ENCODE peak calls at places on chromosomes 13 and 19, in seven cellular contexts. X is BJ, C is pancreas, B is mammary epithelial cell, S is uterus, T is choroid plexus epithelial cell, E is lower lobe of right lung. G is an unnamed sample.

GRCh38 chr19:56111601-56112312 is 9.3 kb downstream of the ZNF787 start:
- DNase-seq in S (no peak), B (no peak), T (no peak), X (no peak), C (peak; percentile 43), E (peak; percentile 84), G (no peak)

GRCh38 chr13:45744979-45745378 is 42.9 kb downstream of the CBY2 start:
- DNase-seq in C (no peak), B (no peak), S (no peak), E (no peak), X (no peak), T (no peak), G (no peak)

GRCh38 chr19:35977446-35978222 is 17.4 kb upstream of the SDHAF1 start:
- DNase-seq in E (no peak), T (no peak), X (no peak), B (no peak), C (no peak), S (no peak), G (no peak)

GRCh38 chr13:45696610-45697226 is 5.4 kb upstream of the CBY2 start:
- DNase-seq in E (no peak), T (peak; percentile 4), X (no peak), B (peak; percentile 34), S (no peak), C (no peak), G (no peak)

GRCh38 chr19:35963514-35963913 is 27.3 kb downstream of the LRFN3 start:
- DNase-seq in E (no peak), T (peak; percentile 76), C (peak; percentile 42), S (no peak), B (peak; percentile 39), X (no peak), G (peak; percentile 62)

GRCh38 chr19:51101171-51101865 is 6.9 kb downstream of the CTU1 start:
- DNase-seq in T (no peak), S (no peak), B (no peak), C (no peak), X (no peak), E (no peak), G (no peak)

GRCh38 chr19:4064073-4064550 is 2.6 kb downstream of the ZBTB7A start:
- DNase-seq in T (peak; percentile 52), C (peak; percentile 59), S (no peak), E (peak; percentile 54), X (no peak), B (no peak), G (no peak)

GRCh38 chr19:55528030-55528801 is 8.7 kb downstream of the SBK2 start:
- DNase-seq in E (no peak), B (no peak), X (no peak), S (no peak), T (peak; percentile 50), C (no peak), G (no peak)

GRCh38 chr19:41784337-41785239 is 11.8 kb upstream of the CEACAM3 start:
- DNase-seq in C (no peak), X (no peak), E (no peak), B (no peak), S (no peak), T (no peak), G (no peak)

GRCh38 chr13:99981115-99982020 is at the start of gene ZIC2:
- DNase-seq in E (no peak), C (no peak), B (peak; percentile 60), S (no peak), T (peak; percentile 94), X (no peak), G (no peak)

GRCh38 chr13:39952244-39953233 is 297.1 kb downstream of the COG6 start:
- DNase-seq in C (no peak), E (no peak), S (no peak), X (peak; percentile 37), T (peak; percentile 87), B (no peak), G (peak; percentile 77)

GRCh38 chr19:51163257-51163656 is 21.2 kb downstream of the SIGLEC7 start:
- DNase-seq in X (no peak), B (peak; percentile 9), E (no peak), S (no peak), T (no peak), C (no peak), G (no peak)

GRCh38 chr19:19659646-19660245 is 3.7 kb downstream of the ATP13A1 start:
- DNase-seq in X (no peak), E (peak; percentile 28), S (no peak), T (no peak), B (no peak), C (no peak), G (no peak)

GRCh38 chr13:112664501-112665203 is 25.2 kb upstream of the ATP11A start:
- DNase-seq in C (no peak), S (no peak), T (peak; percentile 54), E (peak; percentile 36), B (peak; percentile 34), X (no peak), G (no peak)

GRCh38 chr19:18397242-18398202 is at the start of gene LRRC25:
- DNase-seq in E (peak; percentile 81), S (no peak), C (peak; percentile 51), X (no peak), B (no peak), T (no peak), G (no peak)

GRCh38 chr13:113398963-113399754 is 35.2 kb upstream of the GRTP1 start:
- DNase-seq in C (no peak), X (no peak), E (peak; percentile 41), S (no peak), B (no peak), T (peak; percentile 73), G (no peak)

GRCh38 chr19:6227941-6228325 is 51.8 kb downstream of the MLLT1 start:
- DNase-seq in S (no peak), T (no peak), C (no peak), X (no peak), E (peak; percentile 35), B (no peak), G (no peak)

DNA sequence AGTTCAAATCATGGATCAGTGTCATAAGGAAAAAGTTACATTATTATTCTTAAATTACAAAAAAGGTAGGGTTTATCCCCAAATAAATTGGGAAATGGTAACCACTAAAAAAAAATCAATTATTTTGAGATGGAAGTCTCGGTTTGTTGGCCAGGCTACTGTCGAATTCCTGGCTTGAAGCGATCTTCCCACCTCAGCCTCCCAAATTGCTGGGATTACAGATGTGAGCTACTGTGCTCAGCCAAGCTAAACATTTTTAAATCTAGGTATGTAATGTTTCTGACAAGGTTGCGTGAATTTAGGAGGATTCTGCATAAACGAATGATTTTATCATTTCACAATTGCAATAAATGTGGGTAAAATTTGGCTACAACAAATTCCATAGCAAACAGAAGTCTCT is 2.0 kb downstream of the NAA16 start:
- DNase-seq in X (no peak), E (no peak), B (no peak), S (no peak), T (no peak), C (no peak), G (no peak)
- TF ChIP-seq CTCF in X (no peak), E (no peak), B (no peak), S (no peak), T (no peak), C (no peak), G (no peak)

DNA sequence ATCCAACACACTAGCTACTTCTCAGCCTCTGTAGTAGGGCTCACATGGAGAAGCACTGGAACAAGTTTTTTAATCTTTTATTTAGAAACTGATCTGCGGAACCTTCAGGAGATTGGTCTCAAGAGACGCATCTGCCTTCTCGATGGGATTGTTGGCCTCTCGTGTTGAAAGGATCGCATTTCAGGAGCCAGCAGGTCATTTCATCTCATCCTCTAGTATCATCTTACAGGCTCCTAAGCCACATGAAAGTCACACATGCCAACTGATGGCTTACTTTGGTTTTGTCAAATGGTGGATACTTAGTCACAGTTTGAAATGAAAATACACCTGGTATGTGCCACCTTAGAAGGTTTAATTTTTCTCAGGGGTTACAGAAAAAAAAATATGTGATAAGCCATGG is 1703.6 kb downstream of the EFNB2 start:
- DNase-seq in E (no peak), B (no peak), S (no peak), C (no peak), T (no peak), X (no peak), G (no peak)
- H3K4me3 ChIP-seq in E (no peak overlapping the region), B (no peak overlapping the region), S (no peak overlapping the region), C (no peak overlapping the region), T (no peak overlapping the region), X (no peak overlapping the region), G (no peak overlapping the region)

DNA sequence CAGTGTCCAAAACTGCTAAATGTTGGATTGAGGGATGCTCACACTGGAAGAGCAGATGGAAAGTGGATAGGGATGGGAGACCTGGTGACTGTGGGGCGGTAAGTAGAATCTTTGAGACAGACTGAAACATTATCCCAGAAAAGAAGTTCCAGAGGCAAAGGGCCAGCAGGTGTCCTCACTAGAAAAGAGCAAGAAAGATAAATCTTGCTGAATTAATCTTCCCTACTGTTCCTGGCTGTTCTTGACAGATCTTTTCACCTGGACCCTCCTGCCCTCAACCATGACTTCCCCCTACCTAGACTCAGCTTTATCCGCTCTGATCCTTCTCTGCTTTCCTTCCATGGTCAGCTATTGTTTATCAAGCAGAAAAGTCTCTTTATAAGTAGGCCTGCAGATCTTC is 35.0 kb upstream of the FRY start:
- DNase-seq in X (no peak), S (no peak), C (no peak), E (no peak), B (no peak), T (peak; percentile 4), G (no peak)
- TF ChIP-seq CTCF in X (no peak), S (no peak), C (no peak), E (no peak), B (no peak), T (peak; percentile 30), G (no peak)

GRCh38 chr13:87671031-87671823 is at the start of gene SLITRK5:
- DNase-seq in T (peak; percentile 64), X (no peak), B (peak; percentile 46), E (peak; percentile 81), S (no peak), C (peak; percentile 69), G (no peak)

GRCh38 chr13:87674143-87674772 is 3.1 kb downstream of the SLITRK5 start:
- DNase-seq in E (no peak), C (no peak), T (no peak), X (no peak), S (no peak), B (no peak), G (no peak)

GRCh38 chr13:87669379-87669978 is 1.7 kb upstream of the SLITRK5 start:
- DNase-seq in C (no peak), E (no peak), X (no peak), S (no peak), B (no peak), T (peak; percentile 70), G (no peak)

GRCh38 chr13:87675851-87676250 is 4.7 kb downstream of the SLITRK5 start:
- DNase-seq in X (no peak), E (no peak), S (no peak), T (no peak), C (no peak), B (no peak), G (no peak)

DNA sequence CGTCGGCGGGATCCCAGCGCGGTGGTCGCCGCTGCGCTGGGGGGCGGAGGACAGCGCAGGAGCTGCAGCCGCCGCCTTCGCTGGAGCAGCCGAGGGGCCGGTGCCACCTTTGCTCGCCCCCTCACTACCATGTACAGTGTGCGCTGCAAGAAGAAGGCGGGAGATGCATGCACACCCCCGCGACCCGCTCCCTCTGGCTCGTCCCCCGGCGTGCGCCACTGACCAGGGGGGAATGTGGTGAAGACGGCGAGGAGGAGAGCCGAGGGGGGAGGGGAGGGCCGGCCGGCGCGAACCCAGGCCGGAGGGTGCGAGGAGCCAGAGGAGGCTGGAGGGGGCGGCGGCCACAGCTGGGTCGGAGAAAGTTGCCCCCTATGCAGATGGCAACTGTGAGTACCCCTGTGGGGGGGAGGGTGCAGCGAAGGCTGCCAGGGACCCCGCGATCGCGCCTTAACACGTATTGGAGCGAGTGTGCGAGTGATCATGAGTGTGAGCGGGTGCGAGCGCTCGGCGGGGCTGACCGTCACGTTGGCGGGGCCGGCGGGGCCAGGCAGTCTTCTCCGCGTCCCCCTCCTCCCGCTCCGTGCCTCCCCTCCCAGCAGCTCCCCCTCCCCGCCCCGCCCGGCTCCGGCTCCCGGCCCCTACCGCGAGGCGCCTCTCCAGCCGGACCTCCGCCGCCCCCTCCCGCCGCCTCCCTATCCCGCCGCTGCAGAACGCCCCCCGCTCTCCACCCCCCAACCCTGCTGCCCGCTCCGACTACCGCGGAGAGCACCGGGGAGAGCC is 843 bp downstream of the SLITRK5 start:
- DNase-seq in B (no peak), C (peak; percentile 27), S (no peak), E (no peak), T (no peak), X (no peak), G (no peak)
- H3K4me3 ChIP-seq in B (peak overlapping the region; percentile 40), C (peak overlapping the region; percentile 58), S (peak overlapping the region; percentile 29), E (peak overlapping the region; percentile 58), T (peak overlapping the region; percentile 53), X (peak overlapping the region; percentile 19), G (no peak overlapping the region)